ENCODE peak calls at places on chromosomes 6 and 20, in seven cellular contexts. O is transverse colon, S is astrocyte of the spinal cord, M is fibroblast of lung, Y is NCI-H1417 treated with DMSO at 0.1 percent for 48 hours, T is occipital lobe, K is GM12865. N is an unnamed sample.

GRCh38 chr6:137261393-137262154 is 42.4 kb upstream of the IFNGR1 start:
- DNase-seq in T (no peak), M (peak), Y (no peak), S (peak), K (peak), O (no peak), N (no peak)

GRCh38 chr6:1765160-1765900 is 155.6 kb downstream of the FOXC1 start:
- DNase-seq in S (no peak), K (no peak), M (no peak), O (no peak), Y (no peak), T (no peak), N (no peak)

GRCh38 chr6:149906405-149906804 is 8.5 kb upstream of the RAET1E start:
- DNase-seq in T (no peak), O (no peak), M (no peak), K (no peak), S (no peak), Y (no peak), N (no peak)

GRCh38 chr20:35601990-35602389 is 13.6 kb upstream of the SPAG4 start:
- DNase-seq in T (no peak), M (no peak), S (no peak), Y (no peak), K (no peak), O (no peak), N (no peak)

GRCh38 chr6:107179004-107179403 is 63.7 kb upstream of the BEND3 start:
- DNase-seq in S (no peak), K (peak), O (no peak), Y (no peak), M (peak), T (no peak), N (no peak)

GRCh38 chr6:1851681-1852456 is 242.2 kb downstream of the FOXC1 start:
- DNase-seq in S (no peak), T (no peak), O (no peak), M (no peak), K (no peak), Y (no peak), N (no peak)

GRCh38 chr20:45080867-45081616 is 19.9 kb downstream of the KCNS1 start:
- DNase-seq in O (no peak), Y (no peak), M (peak), T (no peak), S (no peak), K (no peak), N (peak)

GRCh38 chr6:834190-834589 is 141.3 kb upstream of the EXOC2 start:
- DNase-seq in Y (no peak), O (no peak), S (no peak), K (no peak), M (no peak), T (no peak), N (no peak)

GRCh38 chr6:88587158-88587537 is 376.3 kb downstream of the RNGTT start:
- DNase-seq in O (no peak), M (no peak), Y (no peak), T (no peak), S (no peak), K (no peak), N (no peak)

GRCh38 chr20:33076662-33077398 is 2.6 kb upstream of the BPIFB4 start:
- DNase-seq in S (no peak), T (no peak), M (no peak), Y (no peak), K (no peak), O (no peak), N (no peak)

GRCh38 chr6:44096615-44097014 is 30.6 kb downstream of the MRPL14 start:
- DNase-seq in O (peak), T (peak), Y (no peak), S (peak), M (peak), K (peak), N (peak)

GRCh38 chr6:24690561-24690960 is 23.7 kb downstream of the ACOT13 start:
- DNase-seq in Y (no peak), K (no peak), M (no peak), O (no peak), T (no peak), S (no peak), N (no peak)

GRCh38 chr20:63136296-63136695 is 79.6 kb downstream of the YTHDF1 start:
- DNase-seq in O (no peak), Y (no peak), K (no peak), S (no peak), M (no peak), T (no peak), N (no peak)

GRCh38 chr20:19692100-19692499 is 66.0 kb upstream of the RIN2 start:
- DNase-seq in T (no peak), Y (no peak), K (no peak), O (no peak), M (peak), S (peak), N (no peak)

GRCh38 chr20:3515379-3516175 is 44.8 kb downstream of the ATRN start:
- DNase-seq in O (no peak), Y (no peak), M (no peak), T (no peak), S (peak), K (no peak), N (no peak)

GRCh38 chr6:3540980-3541379 is 84.1 kb upstream of the SLC22A23 start:
- DNase-seq in S (no peak), O (no peak), Y (no peak), T (no peak), K (no peak), M (no peak), N (peak)

GRCh38 chr6:5180636-5181035 is 80.1 kb downstream of the LYRM4 start:
- DNase-seq in S (no peak), T (no peak), O (no peak), Y (no peak), M (no peak), K (no peak), N (no peak)

GRCh38 chr6:85754894-85755293 is 112.2 kb upstream of the SYNCRIP start:
- DNase-seq in T (no peak), K (no peak), O (no peak), Y (no peak), S (no peak), M (no peak), N (no peak)

GRCh38 chr20:60057123-60057865 is 99.1 kb downstream of the CDH26 start:
- DNase-seq in K (peak), Y (peak), S (peak), M (peak), O (peak), T (peak), N (peak)

GRCh38 chr6:67683960-67684359 is 951.1 kb upstream of the ADGRB3 start:
- DNase-seq in S (peak), K (no peak), M (peak), Y (no peak), T (no peak), O (no peak), N (no peak)

GRCh38 chr20:47610247-47610944 is 108.7 kb downstream of the NCOA3 start:
- DNase-seq in Y (no peak), S (peak), K (peak), M (peak), T (no peak), O (peak), N (peak)

GRCh38 chr6:116667620-116668019 is 946 bp downstream of the ZUP1 start:
- DNase-seq in S (no peak), T (no peak), M (no peak), K (peak), Y (no peak), O (no peak), N (no peak)

GRCh38 chr20:47675190-47676142 is 109.8 kb downstream of the SULF2 start:
- DNase-seq in K (no peak), T (no peak), O (no peak), Y (no peak), M (no peak), S (no peak), N (no peak)

GRCh38 chr6:25468881-25469280 is 183.1 kb upstream of the SCGN start:
- DNase-seq in Y (no peak), T (no peak), K (no peak), M (no peak), O (no peak), S (no peak), N (no peak)

GRCh38 chr20:58196402-58197184 is 31.9 kb downstream of the ANKRD60 start:
- DNase-seq in T (no peak), Y (no peak), K (no peak), S (no peak), M (no peak), O (no peak), N (no peak)

GRCh38 chr6:98641929-98642328 is 192.4 kb upstream of the POU3F2 start:
- DNase-seq in S (peak), T (peak), K (no peak), O (no peak), Y (no peak), M (no peak), N (peak)

GRCh38 chr20:50496773-50497375 is 13.3 kb upstream of the PTPN1 start:
- DNase-seq in K (peak), Y (no peak), O (no peak), T (no peak), M (no peak), S (no peak), N (no peak)

GRCh38 chr6:132161283-132161682 is 210.1 kb upstream of the CCN2 start:
- DNase-seq in M (peak), O (no peak), S (peak), T (no peak), Y (no peak), K (peak), N (peak)

GRCh38 chr6:73262701-73263569 is at the start of gene KHDC1:
- DNase-seq in T (peak), Y (no peak), S (peak), M (peak), K (peak), O (peak), N (peak)

GRCh38 chr6:3793545-3793944 is 42.0 kb upstream of the PXDC1 start:
- DNase-seq in M (no peak), Y (no peak), K (peak), T (no peak), O (no peak), S (no peak), N (no peak)

GRCh38 chr6:107820571-107821261 is 3.4 kb downstream of the SCML4 start:
- DNase-seq in O (no peak), T (no peak), S (peak), Y (peak), M (peak), K (no peak), N (no peak)